ENCODE peak calls at places on chromosomes 13 and 19, in four cellular contexts. N is GM12878, E is WTC11, W is K562. I is an unnamed sample.
A peak's percentile ranks its signal among the peaks of the same experiment; 100 is the strongest.

GRCh38 chr13:66847541-66847940 is 382.6 kb downstream of the PCDH9 start:
- DNase-seq in N (no peak), E (no peak), W (no peak), I (no peak)

GRCh38 chr19:58356236-58356970 is 3.1 kb upstream of the A1BG start:
- DNase-seq in N (no peak), E (peak; percentile 27), W (no peak), I (no peak)

GRCh38 chr19:33300016-33300981 is 2.0 kb downstream of the CEBPA start:
- DNase-seq in N (no peak), E (no peak), W (no peak), I (peak; percentile 55)

GRCh38 chr13:48263196-48263595 is 30.2 kb downstream of the ITM2B start:
- DNase-seq in N (no peak), E (no peak), W (no peak), I (no peak)

GRCh38 chr13:59680429-59681024 is 483.2 kb downstream of the DIAPH3 start:
- DNase-seq in N (no peak), E (no peak), W (peak; percentile 4), I (no peak)

GRCh38 chr13:50948576-50948975 is 39.0 kb downstream of the RNASEH2B start:
- DNase-seq in N (no peak), E (no peak), W (no peak), I (no peak)

GRCh38 chr13:48531416-48532145 is 1.3 kb downstream of the RCBTB2 start:
- DNase-seq in N (peak; percentile 38), E (no peak), W (no peak), I (peak; percentile 13)

GRCh38 chr13:47216176-47216822 is 319.4 kb upstream of the HTR2A start:
- DNase-seq in N (no peak), E (no peak), W (no peak), I (no peak)

DNA sequence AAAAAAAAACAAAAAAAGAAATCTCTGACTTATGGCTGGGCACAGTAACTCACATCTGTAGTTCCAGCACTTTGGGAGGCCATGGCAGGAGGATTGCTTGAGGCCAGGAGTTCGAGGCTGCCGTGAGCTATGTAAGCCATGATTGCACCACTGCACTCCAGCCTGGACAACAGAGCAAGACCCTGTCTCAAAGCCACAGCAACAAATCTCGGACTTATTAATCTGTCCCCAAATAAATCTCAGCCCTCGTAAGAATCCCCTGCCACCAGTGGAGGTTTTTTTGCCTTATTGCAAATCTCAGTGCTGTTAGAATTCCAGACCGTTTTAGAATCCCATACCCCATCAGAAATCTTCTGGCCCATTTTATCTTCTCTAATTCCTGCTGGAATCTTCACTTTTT is 4.9 kb downstream of the SHKBP1 start:
- DNase-seq in N (no peak), E (no peak), W (no peak), I (no peak)
- TF ChIP-seq NR2C2 in N (no peak), E (no peak), W (no peak), I (no peak)

DNA sequence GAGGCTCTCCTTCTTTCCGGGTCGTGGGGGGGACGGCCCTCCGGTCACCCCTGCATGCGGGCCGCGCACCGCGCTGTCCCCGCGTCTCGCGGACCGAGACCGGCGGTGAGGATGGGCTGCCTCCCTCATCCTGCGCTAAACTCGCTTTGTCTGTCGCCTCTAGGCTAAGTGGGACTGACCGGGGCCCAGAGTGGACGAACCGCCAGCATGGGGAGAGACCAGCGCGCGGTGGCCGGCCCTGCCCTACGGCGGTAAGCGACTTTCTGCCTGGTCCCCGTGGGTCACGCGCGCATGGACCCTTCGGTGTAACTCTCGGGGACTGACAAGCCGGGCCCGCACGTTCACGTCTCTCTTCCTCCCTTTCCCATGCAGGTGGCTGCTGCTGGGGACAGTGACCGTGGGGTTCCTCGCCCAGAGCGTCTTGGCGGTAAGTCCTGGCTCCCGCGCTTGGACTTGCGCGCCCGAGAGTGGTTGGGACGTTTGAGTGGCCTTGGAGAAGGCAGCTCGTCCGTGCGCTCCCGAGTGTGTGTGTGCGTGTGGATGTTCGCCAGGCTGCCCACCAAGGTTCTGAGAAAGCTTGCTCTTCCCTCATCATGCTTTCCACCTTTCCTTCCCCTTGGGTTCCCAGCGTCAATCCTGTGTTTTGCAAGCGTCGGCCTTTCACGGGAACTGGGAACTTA is 753 bp downstream of the COL4A2 start:
- DNase-seq in N (no peak), E (peak; percentile 38), W (no peak), I (no peak)
- TF ChIP-seq NR2C2 in N (no peak), E (no peak), W (no peak), I (no peak)

GRCh38 chr19:42134671-42135070 is 2.4 kb upstream of the POU2F2 start:
- DNase-seq in N (no peak), E (no peak), W (no peak), I (no peak)

GRCh38 chr19:42143341-42144234 is 11.3 kb upstream of the POU2F2 start:
- DNase-seq in N (no peak), E (peak; percentile 83), W (peak; percentile 32), I (no peak)

GRCh38 chr19:42135836-42136235 is 3.6 kb upstream of the POU2F2 start:
- DNase-seq in N (no peak), E (no peak), W (no peak), I (no peak)

DNA sequence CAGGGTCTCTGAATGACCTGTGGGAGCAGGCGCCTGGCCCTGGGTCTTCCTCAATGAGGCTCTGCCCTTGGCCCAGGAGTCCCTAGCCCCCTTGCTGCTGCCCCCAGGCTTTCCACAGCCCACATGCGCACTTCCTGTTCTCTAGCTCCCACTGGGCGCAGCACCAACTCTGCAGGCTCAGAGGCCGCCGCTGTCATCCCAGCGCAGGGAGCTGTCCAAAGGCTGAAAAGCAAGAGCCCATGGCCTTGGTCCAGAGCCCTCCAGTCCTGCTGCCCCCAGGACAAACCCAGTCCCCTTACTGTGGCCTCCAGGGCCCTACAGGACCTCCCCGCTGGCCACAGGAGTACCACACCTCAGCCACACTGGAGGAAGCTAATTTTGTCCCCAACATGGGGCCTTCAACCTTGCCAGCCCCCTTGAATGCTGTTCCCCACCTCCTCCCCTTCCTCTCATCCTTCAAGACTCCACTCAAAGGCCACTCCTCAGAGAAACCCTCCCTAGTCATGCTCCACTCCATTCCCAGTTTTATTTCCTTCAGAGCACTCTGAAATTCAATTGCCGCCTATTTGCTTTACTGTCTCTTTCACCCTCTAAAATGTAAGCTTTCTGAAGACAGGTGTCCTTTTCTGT is 8.0 kb upstream of the POU2F2 start:
- DNase-seq in N (no peak), E (peak; percentile 91), W (peak; percentile 48), I (peak; percentile 31)
- TF ChIP-seq NR2C2 in N (no peak), E (no peak), W (peak; percentile 40), I (no peak)

GRCh38 chr19:11194173-11194572 is 3.2 kb downstream of the KANK2 start:
- DNase-seq in N (no peak), E (no peak), W (no peak), I (no peak)

GRCh38 chr19:11191934-11192333 is 5.4 kb downstream of the KANK2 start:
- DNase-seq in N (peak; percentile 27), E (no peak), W (no peak), I (no peak)

GRCh38 chr19:11195169-11195568 is 2.2 kb downstream of the KANK2 start:
- DNase-seq in N (no peak), E (no peak), W (no peak), I (no peak)

GRCh38 chr19:11194657-11195056 is 2.7 kb downstream of the KANK2 start:
- DNase-seq in N (no peak), E (no peak), W (no peak), I (no peak)

DNA sequence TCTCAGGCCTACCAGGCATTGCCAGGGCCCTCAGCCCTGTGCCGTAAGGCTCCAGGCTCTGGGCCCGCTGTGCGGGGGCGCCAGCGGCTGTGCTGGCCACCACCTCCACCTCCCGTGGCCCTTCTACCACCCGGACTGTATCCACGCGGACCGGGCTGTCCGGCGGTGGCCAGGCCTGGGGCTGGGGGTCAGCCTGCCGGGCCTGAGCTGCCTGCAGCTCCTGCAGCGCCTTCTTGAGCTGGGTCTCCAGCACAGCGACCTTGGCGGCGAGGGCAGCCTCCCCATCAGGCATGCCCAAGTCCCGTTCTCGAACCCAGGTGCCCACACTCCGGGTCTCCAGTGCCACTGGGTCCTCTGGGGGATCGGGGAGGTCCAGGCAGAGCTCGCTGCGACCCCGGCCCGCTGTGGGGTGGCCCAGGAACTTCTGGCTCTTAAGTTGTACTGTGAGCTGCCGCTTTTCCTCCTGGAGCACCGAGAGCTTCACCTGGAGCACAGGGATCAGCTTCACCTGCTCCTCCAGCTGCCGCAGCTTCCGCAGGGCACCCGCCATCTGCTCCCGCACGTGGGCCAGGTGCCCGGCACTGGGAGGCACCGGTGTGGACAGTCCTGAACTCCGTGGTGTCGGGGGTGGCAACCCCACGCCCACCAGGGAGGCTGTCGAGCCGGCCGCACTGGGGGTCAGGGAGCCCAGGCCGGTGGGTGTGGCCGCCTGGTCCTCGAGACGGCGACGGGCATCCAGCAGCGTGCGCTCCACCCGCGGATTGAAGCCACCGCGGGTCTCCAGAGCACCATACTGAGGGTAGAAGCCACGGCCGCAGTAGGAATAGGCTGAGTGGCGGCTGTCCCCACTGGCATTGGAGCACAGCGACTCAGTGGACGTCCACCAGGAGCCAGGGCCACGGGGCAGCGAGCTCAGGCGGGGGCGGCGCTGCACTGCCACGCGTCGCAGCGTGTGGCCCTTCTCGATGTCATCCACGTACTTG is 4.1 kb downstream of the KANK2 start:
- DNase-seq in N (no peak), E (no peak), W (no peak), I (no peak)
- TF ChIP-seq NR2C2 in N (no peak), E (no peak), W (no peak), I (no peak)

GRCh38 chr19:40791996-40792395 is 7.0 kb upstream of the EGLN2 start:
- DNase-seq in N (no peak), E (no peak), W (no peak), I (no peak)
- TF ChIP-seq NR2C2 in N (no peak), E (no peak), W (no peak), I (no peak)

DNA sequence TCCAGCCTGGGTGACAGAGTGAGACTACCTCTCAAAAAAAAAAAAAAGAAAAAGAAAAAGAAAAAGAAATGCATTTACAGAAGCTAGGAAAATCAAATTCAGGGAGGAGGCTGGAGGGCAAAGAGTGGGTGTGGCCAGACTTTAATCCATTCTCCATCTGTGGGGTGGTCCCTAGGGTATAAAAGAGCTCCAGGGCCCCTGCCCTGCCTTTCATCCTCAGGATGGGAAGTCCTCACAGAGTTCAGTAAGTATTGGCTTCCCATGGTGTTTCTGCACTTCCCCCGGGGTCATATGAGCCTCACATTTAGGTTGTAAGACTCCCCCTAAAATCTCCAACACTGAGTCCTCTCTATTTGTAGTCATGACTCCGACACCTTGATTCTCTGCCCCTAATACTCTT is 33.0 kb downstream of the DPRX start:
- DNase-seq in N (no peak), E (peak; percentile 29), W (no peak), I (no peak)
- TF ChIP-seq NR2C2 in N (no peak), E (no peak), W (no peak), I (no peak)

DNA sequence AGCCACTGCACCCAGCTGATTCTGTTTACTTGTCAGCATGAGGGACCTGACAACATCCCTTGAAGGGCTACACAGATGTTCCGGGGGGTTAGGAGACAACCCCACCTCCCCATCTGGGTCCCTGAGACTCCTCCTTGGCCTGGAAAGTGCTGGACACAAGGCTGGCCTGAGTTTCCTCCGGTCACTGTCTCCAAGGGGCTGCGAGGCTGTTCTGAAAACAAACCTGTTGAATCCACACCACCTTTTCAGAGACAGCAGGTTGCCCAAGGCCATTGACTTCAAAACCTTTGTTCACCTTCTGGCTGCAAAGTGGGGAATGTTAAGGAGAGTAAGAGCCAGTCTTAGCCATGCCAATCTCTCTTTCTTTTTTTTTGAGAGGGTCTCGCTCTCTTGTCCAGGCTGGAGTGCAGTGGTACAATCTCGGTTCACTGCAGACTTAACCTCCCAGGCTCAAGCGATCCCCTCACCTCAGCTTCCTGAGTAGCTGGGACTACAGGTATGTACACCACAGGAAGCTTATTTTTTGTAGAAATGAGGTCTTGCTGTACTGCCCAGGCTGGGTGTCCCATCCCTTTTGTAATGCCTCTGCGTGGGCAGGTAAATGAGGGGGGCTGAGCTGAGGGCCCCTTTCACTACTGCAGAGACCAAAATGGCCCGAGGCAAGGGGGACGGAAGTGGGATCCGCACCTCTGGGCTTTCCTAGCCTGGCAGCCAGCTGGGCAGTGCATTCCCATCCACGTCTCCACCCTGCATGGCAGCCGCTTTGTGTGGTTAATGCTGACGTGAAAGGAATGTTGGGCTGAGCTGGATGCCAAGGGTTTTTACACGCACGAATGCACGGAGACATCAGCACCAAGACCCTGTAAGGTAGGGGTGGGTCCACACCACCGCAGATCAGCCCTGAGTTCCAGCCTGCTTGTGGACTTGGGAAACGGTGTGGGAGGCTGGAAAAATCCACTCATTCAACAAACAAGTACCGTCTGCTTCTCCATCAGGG is 1.9 kb upstream of the ZNF628 start:
- DNase-seq in N (no peak), E (no peak), W (no peak), I (no peak)
- TF ChIP-seq NR2C2 in N (no peak), E (no peak), W (no peak), I (no peak)

I was measured in HepG2.